ENCODE peak calls at places on chromosomes 7 and 10, in four cellular contexts. F is ecto neural progenitor cell, W is EL, S is T-helper 2 cell. I is an unnamed sample.

GRCh38 chr7:135714534-135715009 is 13.4 kb downstream of the SLC13A4 start:
- DNase-seq in S (no peak), W (peak), F (peak), I (no peak)

GRCh38 chr7:106071356-106071998 is 40.6 kb downstream of the SYPL1 start:
- DNase-seq in F (no peak), S (no peak), W (no peak), I (no peak)

GRCh38 chr10:119139464-119140067 is 25.9 kb downstream of the SFXN4 start:
- DNase-seq in F (peak), W (peak), S (peak), I (no peak)

GRCh38 chr7:49389866-49390265 is 383.6 kb upstream of the VWC2 start:
- DNase-seq in S (no peak), F (no peak), W (no peak), I (no peak)

GRCh38 chr7:64882341-64883112 is 20.5 kb upstream of the ZNF273 start:
- DNase-seq in W (no peak), F (no peak), S (no peak), I (no peak)

GRCh38 chr10:117137031-117137910 is 799 bp downstream of the VAX1 start:
- DNase-seq in F (peak), W (peak), S (no peak), I (no peak)

GRCh38 chr10:96906864-96907263 is 74.8 kb downstream of the LCOR start:
- DNase-seq in F (no peak), S (no peak), W (no peak), I (no peak)

GRCh38 chr7:116526897-116527296 is 2.1 kb downstream of the CAV1 start:
- DNase-seq in F (no peak), W (peak), S (no peak), I (no peak)

GRCh38 chr7:28774529-28775057 is 183.5 kb downstream of the TRIL start:
- DNase-seq in F (no peak), W (no peak), S (no peak), I (peak)